ENCODE peak calls at places on chromosomes 2 and 18, in four cellular contexts. One of them, this sample, is unnamed.

GRCh38 chr2:100104718-100105677 is 37.4 kb downstream of the AFF3 start:
- DNase-seq in AG09309: no peak
- DNase-seq in SHP77: no peak
- DNase-seq in fibroblast of villous mesenchyme: no peak
- DNase-seq in this sample: peak; percentile 14

GRCh38 chr2:192697880-192698279 is 503.1 kb upstream of the TMEFF2 start:
- DNase-seq in SHP77: no peak
- DNase-seq in fibroblast of villous mesenchyme: no peak
- DNase-seq in AG09309: no peak
- DNase-seq in this sample: no peak

GRCh38 chr18:31061945-31062344 is 19.4 kb upstream of the DSC3 start:
- DNase-seq in SHP77: no peak
- DNase-seq in fibroblast of villous mesenchyme: no peak
- DNase-seq in AG09309: no peak
- DNase-seq in this sample: no peak

GRCh38 chr2:187862715-187863114 is 308.5 kb upstream of the TFPI start:
- DNase-seq in AG09309: no peak
- DNase-seq in SHP77: no peak
- DNase-seq in fibroblast of villous mesenchyme: no peak
- DNase-seq in this sample: no peak

GRCh38 chr18:59011786-59012185 is 127.9 kb upstream of the SEC11C start:
- DNase-seq in AG09309: no peak
- DNase-seq in SHP77: no peak
- DNase-seq in fibroblast of villous mesenchyme: no peak
- DNase-seq in this sample: no peak

GRCh38 chr2:185128331-185128730 is 530.0 kb downstream of the ZNF804A start:
- DNase-seq in fibroblast of villous mesenchyme: no peak
- DNase-seq in AG09309: no peak
- DNase-seq in SHP77: no peak
- DNase-seq in this sample: no peak

GRCh38 chr2:189880429-189880828 is 96.2 kb downstream of the PMS1 start:
- DNase-seq in AG09309: no peak
- DNase-seq in fibroblast of villous mesenchyme: no peak
- DNase-seq in SHP77: no peak
- DNase-seq in this sample: no peak

GRCh38 chr2:25234756-25235155 is 66.4 kb upstream of the POMC start:
- DNase-seq in SHP77: no peak
- DNase-seq in fibroblast of villous mesenchyme: no peak
- DNase-seq in AG09309: no peak
- DNase-seq in this sample: no peak

GRCh38 chr2:219278655-219279150 is 463 bp upstream of the DNAJB2 start:
- DNase-seq in AG09309: no peak
- DNase-seq in fibroblast of villous mesenchyme: no peak
- DNase-seq in SHP77: no peak
- DNase-seq in this sample: no peak

GRCh38 chr2:72165792-72166191 is 18.1 kb upstream of the CYP26B1 start:
- DNase-seq in AG09309: no peak
- DNase-seq in fibroblast of villous mesenchyme: no peak
- DNase-seq in SHP77: no peak
- DNase-seq in this sample: no peak

GRCh38 chr2:181900007-181900651 is 8.6 kb downstream of the ITPRID2 start:
- DNase-seq in SHP77: no peak
- DNase-seq in fibroblast of villous mesenchyme: no peak
- DNase-seq in AG09309: no peak
- DNase-seq in this sample: no peak

GRCh38 chr2:2158176-2158826 is 172.8 kb downstream of the MYT1L start:
- DNase-seq in AG09309: no peak
- DNase-seq in fibroblast of villous mesenchyme: no peak
- DNase-seq in SHP77: no peak
- DNase-seq in this sample: no peak

GRCh38 chr2:78521938-78522337 is 503.6 kb upstream of the REG3G start:
- DNase-seq in fibroblast of villous mesenchyme: no peak
- DNase-seq in AG09309: no peak
- DNase-seq in SHP77: no peak
- DNase-seq in this sample: no peak

GRCh38 chr2:239477606-239478005 is 76.8 kb upstream of the HDAC4 start:
- DNase-seq in AG09309: no peak
- DNase-seq in SHP77: no peak
- DNase-seq in fibroblast of villous mesenchyme: no peak
- DNase-seq in this sample: no peak

GRCh38 chr2:102439065-102439695 is 16.2 kb downstream of the IL18RAP start:
- DNase-seq in fibroblast of villous mesenchyme: peak; percentile 52
- DNase-seq in AG09309: no peak
- DNase-seq in SHP77: no peak
- DNase-seq in this sample: no peak

GRCh38 chr18:42412281-42412680 is 457.2 kb downstream of the PIK3C3 start:
- DNase-seq in fibroblast of villous mesenchyme: no peak
- DNase-seq in AG09309: no peak
- DNase-seq in SHP77: no peak
- DNase-seq in this sample: no peak

GRCh38 chr2:1591461-1591770 is 152.9 kb downstream of the PXDN start:
- DNase-seq in SHP77: no peak
- DNase-seq in AG09309: no peak
- DNase-seq in fibroblast of villous mesenchyme: no peak
- DNase-seq in this sample: no peak

GRCh38 chr2:167966937-167967913 is 280.2 kb downstream of the STK39 start:
- DNase-seq in SHP77: no peak
- DNase-seq in fibroblast of villous mesenchyme: peak; percentile 49
- DNase-seq in AG09309: no peak
- DNase-seq in this sample: no peak